ENCODE peak calls at places on chromosomes 16 and 17, in eight cellular contexts. R is amniotic stem cell; C is posterior vena cava; V is hepatic stellate cell; I is CD8-positive, alpha-beta T cell; A is right cardiac atrium; J is NCI-H748 treated with DMSO at 0.1 percent for 48 hours; D is cardiac fibroblast. L is an unnamed sample.

GRCh38 chr16:51818342-51818944 is 667.4 kb upstream of the SALL1 start:
- DNase-seq in A (peak; percentile 72), R (peak; percentile 2), C (no peak), V (peak; percentile 17), I (no peak), J (peak; percentile 39), D (peak; percentile 79), L (peak; percentile 20)

GRCh38 chr17:50220811-50221210 is 19.4 kb upstream of the COL1A1 start:
- DNase-seq in R (no peak), V (no peak), C (no peak), A (no peak), I (no peak), D (no peak), J (no peak), L (no peak)

GRCh38 chr16:27722892-27723450 is 173.0 kb downstream of the KATNIP start:
- DNase-seq in D (no peak), I (no peak), V (no peak), R (no peak), A (no peak), J (no peak), C (peak; percentile 36), L (no peak)

GRCh38 chr16:35714665-35715064 is 2255.3 kb downstream of the TP53TG3F start:
- DNase-seq in D (no peak), R (no peak), C (no peak), I (no peak), V (no peak), A (no peak), J (no peak), L (no peak)

GRCh38 chr17:58252141-58252540 is 13.8 kb downstream of the LPO start:
- DNase-seq in I (no peak), D (no peak), R (no peak), J (no peak), A (no peak), V (no peak), C (no peak), L (no peak)

GRCh38 chr17:48134912-48135480 is 27.4 kb downstream of the SNX11 start:
- DNase-seq in V (peak; percentile 11), R (no peak), A (no peak), D (no peak), C (peak; percentile 51), I (no peak), J (no peak), L (no peak)

GRCh38 chr17:43720311-43721060 is 38.1 kb downstream of the SOST start:
- DNase-seq in R (no peak), V (peak; percentile 72), D (peak; percentile 60), A (peak; percentile 94), I (peak; percentile 77), C (peak; percentile 96), J (peak; percentile 15), L (no peak)

GRCh38 chr17:14318906-14319205 is 18.0 kb downstream of the HS3ST3B1 start:
- DNase-seq in J (no peak), C (no peak), R (no peak), A (no peak), I (no peak), V (no peak), D (no peak), L (no peak)

GRCh38 chr17:77487677-77488530 is 347.1 kb downstream of the SEC14L1 start:
- DNase-seq in A (peak; percentile 48), R (no peak), I (no peak), D (no peak), C (peak; percentile 76), J (no peak), V (no peak), L (no peak)

GRCh38 chr16:17773698-17774101 is 302.9 kb upstream of the XYLT1 start:
- DNase-seq in C (no peak), V (no peak), I (no peak), D (peak; percentile 8), J (no peak), A (no peak), R (no peak), L (no peak)

GRCh38 chr17:56815711-56816110 is 18.0 kb downstream of the C17orf67 start:
- DNase-seq in C (no peak), A (no peak), D (peak; percentile 78), I (no peak), R (peak; percentile 64), V (peak; percentile 65), J (no peak), L (peak; percentile 38)

L was measured in non-pigmented ciliary epithelial cell.